ENCODE peak calls at places on chromosomes 7 and 10, in ten cellular contexts. H, M, F, B, T, A, K, N, L and U are unnamed samples. For H3K4me1 and H3K9me3, the result is how much of the 10 kb centered on the place peaks cover.

GRCh38 chr10:100216006-100216405 is 13.4 kb downstream of the CHUK start:
- DNase-seq in H (no peak), M (no peak), F (no peak), B (no peak), T (no peak), A (no peak), K (no peak), N (no peak), L (no peak), U (no peak)

GRCh38 chr10:3018247-3018646 is 49.1 kb upstream of the PFKP start:
- DNase-seq in H (no peak), M (no peak), F (no peak), B (no peak), T (no peak), A (no peak), K (no peak), N (no peak), L (no peak), U (no peak)

GRCh38 chr7:141333459-141333858 is 217.8 kb upstream of the AGK start:
- DNase-seq in H (peak), M (no peak), F (no peak), B (no peak), T (no peak), A (no peak), K (no peak), N (no peak), L (no peak), U (no peak)

GRCh38 chr7:157909370-157909769 is 572.6 kb downstream of the DNAJB6 start:
- DNase-seq in H (no peak), M (no peak), F (no peak), B (no peak), T (no peak), A (no peak), K (peak), N (peak), L (no peak), U (no peak)

GRCh38 chr7:149670288-149670687 is 103.1 kb downstream of the ZNF467 start:
- DNase-seq in H (peak), M (peak), F (no peak), B (no peak), T (no peak), A (no peak), K (no peak), N (no peak), L (peak), U (peak)

GRCh38 chr7:81233208-81233940 is 314.5 kb upstream of the SEMA3C start:
- DNase-seq in H (no peak), M (peak), F (peak), B (no peak), T (no peak), A (no peak), K (no peak), N (peak), L (no peak), U (no peak)

GRCh38 chr10:91349381-91349780 is 60.8 kb upstream of the HECTD2 start:
- DNase-seq in H (peak), M (no peak), F (no peak), B (no peak), T (no peak), A (peak), K (no peak), N (no peak), L (no peak), U (no peak)

GRCh38 chr10:132788831-132789219 is 2.9 kb upstream of the NKX6-2 start:
- DNase-seq in H (no peak), M (no peak), F (no peak), B (no peak), T (no peak), A (no peak), K (no peak), N (no peak), L (no peak), U (no peak)

GRCh38 chr10:66799474-66799873 is 126.4 kb upstream of the LRRTM3 start:
- DNase-seq in H (no peak), M (no peak), F (no peak), B (no peak), T (no peak), A (no peak), K (no peak), N (no peak), L (no peak), U (peak)

GRCh38 chr10:86261933-86262665 is 104.5 kb downstream of the GRID1 start:
- DNase-seq in H (no peak), M (peak), F (peak), B (peak), T (peak), A (no peak), K (peak), N (no peak), L (no peak), U (peak)

GRCh38 chr10:3239066-3239919 is 66.7 kb upstream of the PITRM1 start:
- DNase-seq in H (peak), M (peak), F (peak), B (peak), T (peak), A (peak), K (peak), N (peak), L (peak), U (peak)

GRCh38 chr10:95116869-95117269 is 47.6 kb upstream of the CYP2C8 start:
- DNase-seq in H (no peak), M (no peak), F (no peak), B (no peak), T (no peak), A (no peak), K (no peak), N (no peak), L (no peak), U (peak)

GRCh38 chr10:87842220-87842641 is 21.1 kb downstream of the KLLN start:
- DNase-seq in H (no peak), M (no peak), F (no peak), B (no peak), T (no peak), A (no peak), K (peak), N (no peak), L (no peak), U (peak)

GRCh38 chr7:2936301-2936700 is 92.2 kb upstream of the GNA12 start:
- DNase-seq in H (no peak), M (no peak), F (peak), B (no peak), T (peak), A (no peak), K (no peak), N (peak), L (no peak), U (no peak)

GRCh38 chr10:104842704-104843103 is 201.6 kb downstream of the SORCS3 start:
- DNase-seq in H (no peak), M (no peak), F (no peak), B (no peak), T (no peak), A (no peak), K (no peak), N (no peak), L (no peak), U (no peak)

GRCh38 chr7:116477646-116478045 is 21.9 kb upstream of the CAV2 start:
- DNase-seq in H (no peak), M (no peak), F (no peak), B (no peak), T (no peak), A (no peak), K (no peak), N (no peak), L (no peak), U (no peak)

GRCh38 chr10:87734987-87735827 is 75.5 kb downstream of the PAPSS2 start:
- DNase-seq in H (peak), M (peak), F (no peak), B (no peak), T (no peak), A (no peak), K (no peak), N (no peak), L (no peak), U (peak)

GRCh38 chr7:107384025-107384424 is 85.8 kb upstream of the GPR22 start:
- DNase-seq in H (no peak), M (no peak), F (no peak), B (no peak), T (no peak), A (no peak), K (no peak), N (no peak), L (no peak), U (no peak)

GRCh38 chr10:102230264-102230860 is 4.3 kb downstream of the ELOVL3 start:
- DNase-seq in H (peak), M (peak), F (peak), B (peak), T (no peak), A (peak), K (peak), N (peak), L (peak), U (no peak)

GRCh38 chr10:131805696-131806095 is 95.1 kb upstream of the PPP2R2D start:
- DNase-seq in H (no peak), M (no peak), F (no peak), B (no peak), T (no peak), A (no peak), K (no peak), N (no peak), L (no peak), U (no peak)

GRCh38 chr10:74910604-74911355 is 84.4 kb downstream of the KAT6B start:
- DNase-seq in H (no peak), M (no peak), F (no peak), B (no peak), T (no peak), A (no peak), K (no peak), N (no peak), L (no peak), U (no peak)

GRCh38 chr7:27211084-27211446 is 11.2 kb upstream of the HOXA13 start:
- DNase-seq in H (no peak), M (no peak), F (no peak), B (no peak), T (no peak), A (no peak), K (no peak), N (no peak), L (no peak), U (no peak)

GRCh38 chr7:17405786-17406185 is 107.3 kb downstream of the AHR start:
- DNase-seq in H (no peak), M (no peak), F (no peak), B (no peak), T (no peak), A (no peak), K (no peak), N (no peak), L (no peak), U (no peak)

GRCh38 chr7:104137971-104138370 is 69.8 kb downstream of the ORC5 start:
- DNase-seq in H (no peak), M (no peak), F (no peak), B (no peak), T (no peak), A (no peak), K (no peak), N (no peak), L (no peak), U (no peak)

GRCh38 chr10:43038783-43039628 is 37.9 kb upstream of the RET start:
- DNase-seq in H (no peak), M (no peak), F (no peak), B (peak), T (no peak), A (no peak), K (no peak), N (no peak), L (no peak), U (no peak)

GRCh38 chr10:8766899-8767298 is 712.4 kb downstream of the GATA3 start:
- DNase-seq in H (no peak), M (no peak), F (no peak), B (no peak), T (no peak), A (no peak), K (no peak), N (no peak), L (no peak), U (no peak)

GRCh38 chr10:93072225-93072712 is 1.4 kb upstream of the CYP26A1 start:
- DNase-seq in H (no peak), M (no peak), F (no peak), B (no peak), T (no peak), A (no peak), K (peak), N (no peak), L (no peak), U (peak)

GRCh38 chr10:10803273-10803672 is 214.4 kb upstream of the CELF2 start:
- DNase-seq in H (peak), M (no peak), F (no peak), B (no peak), T (no peak), A (no peak), K (no peak), N (no peak), L (peak), U (no peak)

GRCh38 chr10:71394926-71395562 is 1.7 kb upstream of the CDH23 start:
- DNase-seq in H (no peak), M (no peak), F (no peak), B (peak), T (no peak), A (no peak), K (no peak), N (no peak), L (no peak), U (no peak)

GRCh38 chr10:62817763-62818425 is 1.7 kb upstream of the EGR2 start:
- DNase-seq in H (peak), M (peak), F (peak), B (peak), T (peak), A (peak), K (peak), N (peak), L (peak), U (peak)

GRCh38 chr10:79298403-79299244 is 48.6 kb upstream of the PPIF start:
- DNase-seq in H (no peak), M (peak), F (no peak), B (no peak), T (no peak), A (peak), K (peak), N (peak), L (no peak), U (peak)

GRCh38 chr7:1813394-1814088 is 143.5 kb downstream of the ELFN1 start:
- DNase-seq in H (no peak), M (no peak), F (peak), B (no peak), T (peak), A (no peak), K (no peak), N (peak), L (no peak), U (no peak)

GRCh38 chr7:81331061-81332018 is 412.5 kb upstream of the SEMA3C start:
- DNase-seq in H (no peak), M (no peak), F (no peak), B (no peak), T (no peak), A (no peak), K (no peak), N (no peak), L (no peak), U (no peak)

GRCh38 chr7:47584128-47584865 is 2.4 kb upstream of the TNS3 start:
- DNase-seq in H (no peak), M (no peak), F (no peak), B (no peak), T (no peak), A (no peak), K (no peak), N (no peak), L (no peak), U (no peak)

GRCh38 chr7:31948041-31948440 is 122.2 kb downstream of the PDE1C start:
- DNase-seq in H (no peak), M (no peak), F (no peak), B (no peak), T (no peak), A (no peak), K (no peak), N (no peak), L (no peak), U (peak)

GRCh38 chr10:47311193-47311899 is 10.9 kb upstream of the GDF2 start:
- DNase-seq in H (no peak), M (peak), F (peak), B (peak), T (no peak), A (no peak), K (peak), N (no peak), L (no peak), U (peak)

GRCh38 chr7:36546331-36546730 is 156.7 kb downstream of the ANLN start:
- DNase-seq in H (no peak), M (no peak), F (no peak), B (no peak), T (no peak), A (no peak), K (no peak), N (no peak), L (no peak), U (no peak)

GRCh38 chr7:83162402-83163256 is at the start of gene PCLO:
- DNase-seq in H (peak), M (peak), F (peak), B (peak), T (peak), A (peak), K (peak), N (peak), L (peak), U (peak)

GRCh38 chr7:73885975-73886798 is 25.2 kb downstream of the TMEM270 start:
- DNase-seq in H (no peak), M (no peak), F (no peak), B (no peak), T (no peak), A (peak), K (no peak), N (peak), L (peak), U (no peak)

GRCh38 chr10:111137587-111137986 is 60.8 kb downstream of the ADRA2A start:
- DNase-seq in H (no peak), M (no peak), F (no peak), B (no peak), T (no peak), A (no peak), K (no peak), N (no peak), L (no peak), U (peak)
- H3K4me3 ChIP-seq in H (no peak), M (no peak), F (no peak), B (no peak), T (no peak), A (no peak), K (no peak), N (no peak), L (no peak), U (no peak)

DNA sequence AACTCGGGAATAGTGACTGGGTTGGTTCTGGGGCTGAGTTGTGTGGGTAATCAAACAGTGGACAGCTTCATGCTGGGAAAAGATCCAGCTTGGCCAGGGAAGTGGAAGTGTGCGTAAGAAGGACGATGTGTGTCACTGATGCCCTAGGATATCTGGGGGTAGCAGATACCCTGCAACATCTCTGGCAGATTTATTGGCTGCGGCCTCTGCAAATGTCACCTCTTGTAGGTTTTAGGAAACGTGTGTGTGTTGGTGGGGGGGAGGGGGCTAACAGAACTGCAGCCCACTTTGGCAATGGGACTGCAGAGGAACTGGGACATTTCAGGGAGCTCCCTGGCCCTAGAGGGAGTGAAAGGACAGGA is 965 bp upstream of the AGAP3 start:
- DNase-seq in H (no peak), M (no peak), F (no peak), B (no peak), T (peak), A (peak), K (no peak), N (no peak), L (no peak), U (no peak)
- H3K4me1 ChIP-seq in H (half or more), M (under half), F (half or more), B (half or more), T (half or more), A (under half), K (under half), N (under half), L (half or more), U (under half)

DNA sequence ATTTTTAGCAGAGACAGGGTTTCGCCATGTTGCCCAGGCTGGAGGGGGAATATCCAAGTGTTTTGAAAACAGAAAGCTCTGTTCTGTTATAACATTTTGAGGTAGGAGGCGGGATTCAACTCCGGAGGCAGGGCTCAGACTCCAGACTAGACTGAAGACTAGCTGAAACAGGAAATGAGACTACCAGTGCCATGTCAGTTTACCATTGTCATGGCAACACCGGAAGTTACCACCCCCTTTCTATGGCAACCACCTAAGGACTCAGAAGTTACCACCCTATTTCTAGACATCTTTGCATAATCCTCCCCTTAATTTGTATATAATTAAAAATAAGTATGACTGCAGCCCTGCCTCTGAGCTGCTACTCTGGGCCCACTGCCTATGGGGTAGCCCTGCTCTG is 1069.1 kb upstream of the AUTS2 start:
- DNase-seq in H (no peak), M (no peak), F (no peak), B (no peak), T (no peak), A (no peak), K (no peak), N (no peak), L (no peak), U (no peak)
- H3K9me3 ChIP-seq in H (under half), M (under half), F (under half), B (under half), T (under half), A (under half), K (under half), N (under half), L (under half), U (under half)

GRCh38 chr7:30556854-30557644 is 37.6 kb upstream of the GARS1 start:
- DNase-seq in H (no peak), M (no peak), F (no peak), B (no peak), T (peak), A (no peak), K (no peak), N (no peak), L (no peak), U (no peak)
- H3K4me3 ChIP-seq in H (no peak), M (no peak), F (no peak), B (no peak), T (no peak), A (no peak), K (no peak), N (no peak), L (no peak), U (no peak)

DNA sequence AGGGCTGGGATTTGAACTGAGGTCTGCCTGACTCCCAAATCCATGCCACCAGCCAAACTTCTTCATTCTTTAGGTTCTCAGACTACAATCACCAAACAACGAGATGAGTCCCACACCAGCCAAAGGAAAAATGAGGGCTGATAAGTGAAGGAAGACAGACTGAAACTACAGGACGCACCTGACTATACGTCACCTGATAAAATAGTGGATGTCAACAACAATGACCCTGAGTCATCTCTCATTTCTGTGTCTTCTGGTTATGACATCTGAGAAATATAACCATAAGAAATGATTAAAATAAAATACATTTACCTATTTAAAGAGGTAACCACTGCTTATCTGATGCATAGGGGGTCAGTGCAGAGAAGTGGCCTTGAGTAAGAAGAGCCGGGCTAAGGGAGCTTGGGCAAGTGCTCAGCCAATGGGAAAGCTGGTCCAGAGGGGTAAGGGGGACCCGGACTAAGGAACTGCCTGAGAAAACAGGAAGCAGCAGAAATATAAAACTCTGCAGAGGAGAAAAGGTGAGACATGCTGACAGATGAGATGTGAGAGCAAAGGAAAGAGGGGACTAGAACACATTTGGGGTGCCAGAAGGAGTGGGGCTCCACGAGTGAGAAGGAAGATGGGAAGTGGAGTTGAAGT is 51.8 kb downstream of the HIPK2 start:
- DNase-seq in H (no peak), M (no peak), F (no peak), B (no peak), T (no peak), A (no peak), K (no peak), N (no peak), L (no peak), U (no peak)
- H3K4me1 ChIP-seq in H (half or more), M (under half), F (half or more), B (under half), T (under half), A (half or more), K (under half), N (under half), L (half or more), U (under half)

DNA sequence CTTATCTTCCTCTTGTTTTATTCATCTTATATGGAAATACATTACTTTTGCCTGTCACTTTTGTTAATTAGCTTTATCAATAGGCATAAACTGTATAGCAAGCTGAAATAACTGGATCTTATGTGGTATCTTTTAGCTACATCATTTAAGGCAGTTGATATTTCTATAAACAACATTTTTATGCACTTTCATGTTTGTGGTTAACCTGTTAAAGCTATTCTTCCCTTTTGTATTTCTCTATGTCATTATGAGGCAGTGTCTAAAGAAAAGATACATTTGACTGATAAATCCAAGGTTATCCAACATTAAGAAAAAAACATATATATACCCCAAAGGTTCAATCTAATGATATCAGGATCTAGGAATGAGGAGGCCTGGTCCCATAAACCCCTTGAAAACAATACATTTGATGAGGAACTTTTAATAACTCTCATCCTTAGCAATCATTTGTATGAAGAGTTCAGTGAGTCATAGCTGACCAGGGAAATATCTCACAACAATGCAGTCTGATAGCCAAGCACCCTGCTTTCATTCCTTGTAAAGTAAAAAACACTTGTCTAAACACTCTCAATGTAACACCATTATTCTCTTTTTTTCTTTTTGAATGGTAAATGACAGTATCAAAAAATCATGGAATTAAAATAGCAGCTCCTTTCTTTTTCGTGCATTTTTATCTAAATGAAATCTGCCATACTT is 300.9 kb downstream of the NEBL start:
- DNase-seq in H (no peak), M (no peak), F (no peak), B (no peak), T (no peak), A (no peak), K (no peak), N (no peak), L (no peak), U (no peak)
- H3K9me3 ChIP-seq in H (under half), M (under half), F (under half), B (under half), T (under half), A (under half), K (under half), N (under half), L (under half), U (under half)